ENCODE peak calls at places on chromosomes 12 and 14, in nine cellular contexts. G is naive B cell; L is activated T-helper 9 cell treated with anti-CD3 and anti-CD28 coated beads, Interleukin-2, amount 50 U/mL, for 16 hours; I is NAMALWA; R is neural progenitor cell; M is HS-27A; Y is NB4; S is stimulated activated CD8-positive, alpha-beta memory T cell treated with anti-CD3 and anti-CD28 coated beads, Interleukin-12 subunit alpha, Interleukin-12 subunit beta, amount 100 ng/mL, for 1 hour; X is activated T-helper 1 cell treated with Interleukin-2 at 50 U/mL for 16 hours. V is an unnamed sample.

GRCh38 chr12:21771311-21771710 is 3.2 kb downstream of the KCNJ8 start:
- DNase-seq in L (no peak), X (no peak), R (no peak), G (no peak), M (peak; percentile 57), I (no peak), S (no peak), Y (no peak), V (no peak)

GRCh38 chr12:111443586-111443985 is 37.9 kb downstream of the SH2B3 start:
- DNase-seq in S (no peak), I (no peak), L (peak; percentile 35), G (no peak), R (no peak), M (no peak), X (no peak), Y (peak; percentile 78), V (no peak)

GRCh38 chr12:105357162-105357691 is 26.7 kb downstream of the C12orf75 start:
- DNase-seq in L (no peak), S (no peak), R (no peak), Y (no peak), M (no peak), G (no peak), X (no peak), I (peak; percentile 23), V (no peak)

GRCh38 chr14:77031680-77032482 is 3.4 kb upstream of the IRF2BPL start:
- DNase-seq in X (no peak), R (no peak), L (no peak), I (no peak), S (no peak), G (no peak), Y (peak; percentile 54), M (no peak), V (no peak)

GRCh38 chr14:51828017-51828797 is 32.2 kb upstream of the GNG2 start:
- DNase-seq in R (peak; percentile 25), L (peak; percentile 63), I (no peak), M (no peak), G (peak; percentile 45), S (peak; percentile 53), X (peak; percentile 53), Y (peak; percentile 97), V (peak; percentile 53)

GRCh38 chr12:14066021-14066420 is 84.6 kb upstream of the GRIN2B start:
- DNase-seq in I (no peak), G (no peak), S (no peak), R (no peak), X (no peak), M (no peak), Y (no peak), L (no peak), V (no peak)

GRCh38 chr14:61218765-61219164 is 62.4 kb downstream of the TMEM30B start:
- DNase-seq in R (no peak), G (no peak), I (no peak), X (no peak), L (no peak), S (no peak), M (no peak), Y (no peak), V (no peak)

GRCh38 chr12:58414398-58414871 is 473.1 kb downstream of the ATP23 start:
- DNase-seq in I (no peak), G (no peak), M (no peak), X (no peak), L (no peak), S (no peak), R (no peak), Y (no peak), V (no peak)

GRCh38 chr12:21613931-21614330 is 9.3 kb upstream of the GYS2 start:
- DNase-seq in R (no peak), M (no peak), S (no peak), Y (peak; percentile 34), L (no peak), I (no peak), X (no peak), G (no peak), V (no peak)

GRCh38 chr12:24776856-24777255 is 172.0 kb downstream of the BCAT1 start:
- DNase-seq in G (no peak), S (no peak), R (no peak), X (no peak), Y (no peak), M (no peak), I (no peak), L (no peak), V (no peak)

GRCh38 chr12:94535614-94535932 is 75.9 kb upstream of the CEP83 start:
- DNase-seq in I (no peak), S (no peak), X (no peak), L (no peak), R (peak; percentile 13), G (no peak), Y (no peak), M (no peak), V (no peak)

GRCh38 chr14:39109893-39110715 is 4.0 kb upstream of the GEMIN2 start:
- DNase-seq in M (no peak), R (no peak), G (no peak), Y (no peak), L (no peak), X (no peak), S (no peak), I (no peak), V (no peak)

GRCh38 chr14:24607081-24607480 is 2.4 kb downstream of the GZMH start:
- DNase-seq in G (no peak), R (no peak), L (no peak), I (no peak), Y (peak; percentile 57), M (no peak), X (no peak), S (no peak), V (no peak)

GRCh38 chr12:127411981-127412380 is 855.0 kb upstream of the TMEM132C start:
- DNase-seq in L (no peak), G (no peak), R (no peak), X (no peak), S (no peak), M (no peak), I (no peak), Y (no peak), V (no peak)

GRCh38 chr14:43360239-43360638 is 1146.8 kb downstream of the FSCB start:
- DNase-seq in X (no peak), M (no peak), Y (no peak), S (no peak), G (no peak), I (no peak), R (no peak), L (no peak), V (no peak)

GRCh38 chr12:27866382-27867101 is 86.5 kb upstream of the MANSC4 start:
- DNase-seq in I (no peak), M (peak; percentile 91), L (no peak), G (no peak), R (no peak), X (no peak), Y (no peak), S (no peak), V (no peak)

GRCh38 chr12:109637341-109637740 is 63.7 kb downstream of the MVK start:
- DNase-seq in X (no peak), L (no peak), R (no peak), Y (no peak), I (no peak), G (no peak), M (no peak), S (no peak), V (no peak)

GRCh38 chr14:99606359-99606758 is 2.4 kb upstream of the CCDC85C start:
- DNase-seq in X (no peak), Y (no peak), L (no peak), M (no peak), S (no peak), I (no peak), G (no peak), R (no peak), V (no peak)

GRCh38 chr14:46368275-46368674 is 283.3 kb downstream of the RPL10L start:
- DNase-seq in Y (no peak), L (no peak), X (no peak), R (no peak), S (no peak), G (no peak), I (no peak), M (no peak), V (no peak)

GRCh38 chr12:3416159-3416558 is 74.8 kb upstream of the PRMT8 start:
- DNase-seq in X (no peak), L (no peak), M (no peak), I (no peak), S (no peak), R (no peak), Y (no peak), G (no peak), V (no peak)

GRCh38 chr14:76073732-76074131 is 78.0 kb upstream of the GPATCH2L start:
- DNase-seq in L (no peak), X (no peak), S (no peak), I (no peak), G (no peak), R (no peak), M (no peak), Y (no peak), V (no peak)

GRCh38 chr12:69896653-69897381 is 71.8 kb downstream of the MYRFL start:
- DNase-seq in R (peak; percentile 52), I (no peak), S (no peak), L (no peak), Y (no peak), G (no peak), X (no peak), M (no peak), V (no peak)

GRCh38 chr12:32155041-32155440 is 48.4 kb downstream of the BICD1 start:
- DNase-seq in R (no peak), Y (no peak), G (no peak), X (no peak), S (no peak), L (no peak), M (no peak), I (no peak), V (no peak)

GRCh38 chr12:64882687-64883086 is 58.2 kb downstream of the TBC1D30 start:
- DNase-seq in S (no peak), G (no peak), X (no peak), R (no peak), I (no peak), L (no peak), M (no peak), Y (no peak), V (no peak)

GRCh38 chr12:112153900-112154234 is 28.5 kb downstream of the TRAFD1 start:
- DNase-seq in X (no peak), S (no peak), M (no peak), L (no peak), R (no peak), Y (no peak), I (no peak), G (no peak), V (no peak)

GRCh38 chr12:66154776-66155175 is 15.0 kb downstream of the TMBIM4 start:
- DNase-seq in R (no peak), I (no peak), X (no peak), G (no peak), L (no peak), Y (no peak), M (no peak), S (no peak), V (no peak)

GRCh38 chr14:53525608-53526007 is 372.5 kb upstream of the DDHD1 start:
- DNase-seq in Y (no peak), L (no peak), M (no peak), G (no peak), R (no peak), I (no peak), X (no peak), S (no peak), V (no peak)

GRCh38 chr14:75959031-75959430 is 22.8 kb downstream of the TGFB3 start:
- DNase-seq in S (no peak), R (no peak), Y (no peak), M (no peak), X (no peak), G (no peak), L (no peak), I (no peak), V (no peak)

GRCh38 chr12:122730215-122731014 is at the start of gene HCAR1:
- DNase-seq in Y (no peak), X (peak; percentile 6), L (no peak), G (no peak), I (no peak), M (no peak), S (no peak), R (peak; percentile 10), V (no peak)

GRCh38 chr14:80055912-80056801 is 155.1 kb downstream of the DIO2 start:
- DNase-seq in S (no peak), M (peak; percentile 17), Y (peak; percentile 38), L (no peak), X (no peak), G (no peak), R (peak; percentile 73), I (peak; percentile 49), V (no peak)

GRCh38 chr14:104132981-104133380 is 5.4 kb upstream of the KIF26A start:
- DNase-seq in I (no peak), X (no peak), Y (no peak), L (no peak), M (no peak), G (no peak), R (peak; percentile 78), S (no peak), V (peak; percentile 6)

V was measured in T-helper 17 cell.